ENCODE peak calls at places on chromosomes 2 and 18, in ten cellular contexts. Z, V, E, C, T, A, L, N, F and K are unnamed samples.

GRCh38 chr18:9619545-9619944 is 5.2 kb upstream of the PPP4R1 start:
- DNase-seq in Z (no peak), V (no peak), E (no peak), C (no peak), T (peak), A (no peak), L (peak), N (no peak), F (peak), K (peak)

GRCh38 chr2:152054593-152054992 is 44.3 kb downstream of the CACNB4 start:
- DNase-seq in Z (no peak), V (no peak), E (no peak), C (no peak), T (peak), A (no peak), L (peak), N (no peak), F (peak), K (peak)

GRCh38 chr2:84482588-84482987 is 23.5 kb upstream of the SUCLG1 start:
- DNase-seq in Z (no peak), V (no peak), E (no peak), C (no peak), T (no peak), A (no peak), L (no peak), N (no peak), F (no peak), K (no peak)

GRCh38 chr18:23113576-23113975 is 21.7 kb upstream of the CABLES1 start:
- DNase-seq in Z (no peak), V (no peak), E (no peak), C (no peak), T (no peak), A (no peak), L (no peak), N (no peak), F (peak), K (no peak)

GRCh38 chr2:37189452-37190153 is 1.1 kb upstream of the SULT6B1 start:
- DNase-seq in Z (no peak), V (peak), E (no peak), C (peak), T (peak), A (no peak), L (peak), N (no peak), F (peak), K (peak)

GRCh38 chr2:170525566-170525900 is 189.6 kb upstream of the SP5 start:
- DNase-seq in Z (peak), V (no peak), E (no peak), C (peak), T (peak), A (peak), L (peak), N (peak), F (peak), K (peak)

GRCh38 chr2:205321240-205321639 is 361.1 kb upstream of the NRP2 start:
- DNase-seq in Z (no peak), V (no peak), E (no peak), C (no peak), T (peak), A (no peak), L (peak), N (no peak), F (no peak), K (no peak)

GRCh38 chr2:48589170-48589767 is 28.4 kb upstream of the GTF2A1L start:
- DNase-seq in Z (peak), V (peak), E (peak), C (peak), T (peak), A (no peak), L (peak), N (no peak), F (peak), K (no peak)

GRCh38 chr2:54557601-54558187 is 101.6 kb downstream of the SPTBN1 start:
- DNase-seq in Z (peak), V (peak), E (peak), C (peak), T (no peak), A (peak), L (peak), N (peak), F (peak), K (no peak)

GRCh38 chr2:120404274-120404673 is 58.3 kb downstream of the INHBB start:
- DNase-seq in Z (no peak), V (no peak), E (no peak), C (no peak), T (no peak), A (no peak), L (no peak), N (no peak), F (no peak), K (no peak)

GRCh38 chr18:67682516-67682915 is 166.0 kb upstream of the DSEL start:
- DNase-seq in Z (no peak), V (no peak), E (no peak), C (no peak), T (peak), A (no peak), L (no peak), N (no peak), F (no peak), K (no peak)

GRCh38 chr2:555164-555922 is 121.9 kb downstream of the TMEM18 start:
- DNase-seq in Z (no peak), V (no peak), E (no peak), C (no peak), T (no peak), A (no peak), L (no peak), N (no peak), F (no peak), K (peak)

GRCh38 chr18:7300971-7301553 is 70.2 kb downstream of the LRRC30 start:
- DNase-seq in Z (no peak), V (no peak), E (no peak), C (peak), T (no peak), A (no peak), L (no peak), N (no peak), F (peak), K (no peak)

GRCh38 chr2:208320686-208321085 is 54.6 kb downstream of the PIKFYVE start:
- DNase-seq in Z (peak), V (no peak), E (no peak), C (no peak), T (peak), A (no peak), L (peak), N (peak), F (no peak), K (no peak)

GRCh38 chr2:99977947-99978346 is 164.4 kb downstream of the AFF3 start:
- DNase-seq in Z (no peak), V (no peak), E (no peak), C (no peak), T (no peak), A (no peak), L (no peak), N (no peak), F (peak), K (no peak)

GRCh38 chr2:84424152-84424551 is 34.9 kb downstream of the SUCLG1 start:
- DNase-seq in Z (no peak), V (peak), E (no peak), C (no peak), T (peak), A (no peak), L (peak), N (no peak), F (peak), K (no peak)

GRCh38 chr2:46163031-46163430 is 134.2 kb upstream of the EPAS1 start:
- DNase-seq in Z (no peak), V (no peak), E (no peak), C (no peak), T (no peak), A (no peak), L (no peak), N (no peak), F (no peak), K (no peak)
- TF ChIP-seq CTCF in Z (no peak), V (no peak), E (no peak), C (no peak), T (no peak), A (no peak), L (no peak), N (no peak), F (no peak), K (no peak)

DNA sequence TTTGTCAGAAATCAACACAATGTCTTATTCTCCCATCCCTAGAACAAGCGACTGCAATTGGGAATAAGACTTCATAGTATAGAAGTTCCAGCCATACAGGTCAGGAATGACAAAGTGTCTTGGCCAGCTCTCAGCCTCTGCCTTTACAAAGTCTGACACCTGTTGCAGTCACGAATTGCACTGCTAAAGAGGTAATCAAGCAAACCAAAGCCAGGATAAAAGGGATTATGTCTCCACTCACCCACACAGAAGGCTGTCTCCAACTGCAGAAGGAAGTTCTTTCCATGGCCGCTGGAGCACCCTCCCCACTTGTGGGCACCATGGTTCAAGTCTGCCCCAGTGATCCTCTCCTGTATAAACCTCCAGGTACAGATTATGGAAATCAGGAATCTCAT is 114.8 kb upstream of the PKDCC start:
- DNase-seq in Z (no peak), V (no peak), E (no peak), C (no peak), T (peak), A (no peak), L (no peak), N (no peak), F (no peak), K (no peak)
- H3K4me3 ChIP-seq in Z (no peak), V (no peak), E (no peak), C (no peak), T (peak), A (no peak), L (no peak), N (no peak), F (no peak), K (no peak)

GRCh38 chr2:65869286-65869685 is 436.9 kb upstream of the SPRED2 start:
- DNase-seq in Z (no peak), V (no peak), E (no peak), C (no peak), T (no peak), A (no peak), L (no peak), N (no peak), F (no peak), K (no peak)
- TF ChIP-seq CTCF in Z (no peak), V (no peak), E (no peak), C (no peak), T (no peak), A (no peak), L (no peak), N (no peak), F (no peak), K (no peak)

DNA sequence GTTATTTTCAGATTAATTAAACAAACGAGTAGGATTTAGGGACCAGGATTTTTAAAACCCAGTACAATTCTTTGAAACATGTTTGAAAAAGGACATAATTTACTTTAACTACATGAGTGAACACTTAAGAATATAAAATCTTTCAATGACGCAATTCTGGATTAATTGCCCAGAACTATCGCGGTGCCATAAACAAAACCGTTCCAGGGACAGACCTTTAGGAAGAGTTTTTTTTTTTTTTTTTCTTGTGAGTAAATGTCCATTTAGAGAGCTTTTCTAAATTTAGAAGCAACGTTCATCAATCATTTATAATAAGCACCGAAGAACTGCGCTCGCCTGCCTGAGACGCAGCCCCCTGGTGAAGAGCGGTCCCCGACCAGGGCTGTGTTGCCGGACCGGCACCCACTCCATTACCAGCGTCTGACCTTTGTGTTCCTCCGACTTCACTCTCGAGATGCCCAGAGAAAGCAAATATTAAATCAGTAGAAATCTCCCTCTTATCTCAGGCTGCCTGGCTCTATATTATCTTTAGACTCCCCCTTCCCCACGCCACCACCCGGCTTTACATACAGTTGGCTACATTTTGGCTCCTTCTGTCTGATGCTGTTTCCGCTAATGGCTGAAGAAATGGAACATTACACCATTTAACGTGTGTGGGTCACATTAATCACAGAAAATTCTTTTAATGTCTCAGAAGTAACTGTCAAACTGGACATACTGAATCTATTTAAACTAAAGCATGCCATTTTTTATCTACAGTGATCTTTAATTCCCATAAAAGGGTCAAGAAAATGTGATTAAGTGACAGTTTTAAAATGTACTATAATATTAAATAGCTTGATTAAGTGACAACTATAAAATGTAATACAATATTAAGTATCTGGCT is 364.0 kb upstream of the MEIS1 start:
- DNase-seq in Z (no peak), V (no peak), E (no peak), C (no peak), T (no peak), A (no peak), L (no peak), N (no peak), F (no peak), K (no peak)
- H3K4me3 ChIP-seq in Z (no peak), V (no peak), E (no peak), C (no peak), T (no peak), A (no peak), L (no peak), N (no peak), F (no peak), K (no peak)